ENCODE peak calls at places on chromosomes 2 and 18, in nine cellular contexts. A, F, S, H, J, C, E, I and Q are unnamed samples.

GRCh38 chr2:55876425-55877084 is 47.0 kb downstream of the EFEMP1 start:
- DNase-seq in A (no peak), F (no peak), S (no peak), H (no peak), J (no peak), C (no peak), E (no peak), I (no peak), Q (no peak)

GRCh38 chr2:96888082-96889011 is 18.5 kb upstream of the SEMA4C start:
- DNase-seq in A (no peak), F (no peak), S (no peak), H (no peak), J (no peak), C (peak; percentile 86), E (no peak), I (no peak), Q (no peak)

GRCh38 chr2:147327636-147328035 is 517.2 kb upstream of the ACVR2A start:
- DNase-seq in A (no peak), F (no peak), S (no peak), H (peak; percentile 2), J (no peak), C (peak; percentile 45), E (no peak), I (no peak), Q (no peak)

GRCh38 chr2:3223080-3223923 is 154.3 kb downstream of the EIPR1 start:
- DNase-seq in A (no peak), F (no peak), S (no peak), H (peak; percentile 92), J (no peak), C (no peak), E (peak; percentile 53), I (peak; percentile 14), Q (no peak)

GRCh38 chr2:232030229-232030628 is 68.7 kb downstream of the DIS3L2 start:
- DNase-seq in A (no peak), F (no peak), S (no peak), H (no peak), J (no peak), C (no peak), E (no peak), I (no peak), Q (no peak)

GRCh38 chr2:128236491-128237035 is 82.1 kb downstream of the HS6ST1 start:
- DNase-seq in A (no peak), F (peak; percentile 68), S (no peak), H (no peak), J (no peak), C (no peak), E (no peak), I (no peak), Q (no peak)

GRCh38 chr18:60413944-60414547 is 41.5 kb upstream of the MC4R start:
- DNase-seq in A (no peak), F (peak; percentile 23), S (no peak), H (no peak), J (no peak), C (no peak), E (no peak), I (no peak), Q (no peak)

GRCh38 chr2:204982303-204982702 is 437.0 kb downstream of the PARD3B start:
- DNase-seq in A (no peak), F (no peak), S (no peak), H (no peak), J (no peak), C (peak; percentile 31), E (no peak), I (no peak), Q (no peak)

GRCh38 chr2:109529532-109530449 is 84.0 kb downstream of the SEPTIN10 start:
- DNase-seq in A (no peak), F (no peak), S (no peak), H (no peak), J (peak; percentile 72), C (peak; percentile 77), E (no peak), I (no peak), Q (no peak)

GRCh38 chr18:5253910-5254309 is 41.6 kb downstream of the ZBTB14 start:
- DNase-seq in A (no peak), F (no peak), S (no peak), H (no peak), J (no peak), C (no peak), E (no peak), I (no peak), Q (no peak)

GRCh38 chr2:230042195-230042594 is 26.5 kb downstream of the SLC16A14 start:
- DNase-seq in A (no peak), F (peak; percentile 16), S (no peak), H (no peak), J (no peak), C (no peak), E (no peak), I (no peak), Q (no peak)

GRCh38 chr2:235709969-235710879 is 216.4 kb downstream of the AGAP1 start:
- DNase-seq in A (no peak), F (no peak), S (no peak), H (no peak), J (no peak), C (no peak), E (no peak), I (no peak), Q (no peak)

GRCh38 chr2:20198796-20199361 is 26.1 kb downstream of the SDC1 start:
- DNase-seq in A (no peak), F (no peak), S (no peak), H (no peak), J (no peak), C (peak; percentile 36), E (no peak), I (no peak), Q (no peak)

GRCh38 chr2:200617089-200618050 is 31.6 kb downstream of the AOX1 start:
- DNase-seq in A (peak; percentile 5), F (no peak), S (no peak), H (no peak), J (no peak), C (no peak), E (no peak), I (no peak), Q (no peak)

GRCh38 chr2:214706986-214707385 is 102.5 kb downstream of the BARD1 start:
- DNase-seq in A (no peak), F (no peak), S (no peak), H (no peak), J (no peak), C (no peak), E (no peak), I (no peak), Q (no peak)